ENCODE peak calls at places on chromosomes 1 and 21, in nine cellular contexts. M is mucosa of descending colon; D is skeletal muscle cell; W is NCI-H2081; V is left ventricle myocardium inferior; X is cardiac fibroblast; P is BE2C; J is posterior cingulate gyrus; Z is activated CD8-positive, alpha-beta T cell treated with anti-CD3 and anti-CD28 coated beads for 36 hours. A is an unnamed sample.

GRCh38 chr1:165216254-165216653 is 140.3 kb downstream of the LMX1A start:
- DNase-seq in J (no peak), V (no peak), D (no peak), Z (no peak), P (no peak), X (no peak), W (no peak), M (no peak), A (no peak)

GRCh38 chr1:101238041-101238515 is 1.3 kb downstream of the S1PR1 start:
- DNase-seq in P (no peak), Z (peak), W (no peak), J (no peak), D (no peak), V (no peak), M (peak), X (no peak), A (no peak)

GRCh38 chr1:24526940-24527542 is 24.4 kb downstream of the RCAN3 start:
- DNase-seq in W (peak), Z (peak), J (no peak), P (no peak), X (peak), V (no peak), D (no peak), M (no peak), A (peak)

GRCh38 chr1:12502300-12503109 is 115.5 kb downstream of the DHRS3 start:
- DNase-seq in M (no peak), Z (peak), D (no peak), V (no peak), W (no peak), J (no peak), X (no peak), P (no peak), A (no peak)

GRCh38 chr1:239814306-239814881 is 277.3 kb upstream of the FMN2 start:
- DNase-seq in X (peak), D (peak), P (peak), M (no peak), Z (peak), V (no peak), W (peak), J (no peak), A (peak)

GRCh38 chr1:101006553-101006952 is 19.0 kb downstream of the DPH5 start:
- DNase-seq in X (no peak), P (no peak), V (no peak), M (no peak), W (no peak), J (no peak), D (no peak), Z (no peak), A (no peak)

GRCh38 chr1:32447469-32448185 is 17.2 kb upstream of the ZBTB8B start:
- DNase-seq in M (no peak), V (no peak), X (peak), Z (no peak), D (peak), P (no peak), W (no peak), J (no peak), A (no peak)

GRCh38 chr21:26127918-26128317 is 42.7 kb downstream of the APP start:
- DNase-seq in W (no peak), M (no peak), P (no peak), D (no peak), X (peak), Z (no peak), J (no peak), V (no peak), A (peak)

GRCh38 chr1:21378705-21379494 is 61.0 kb upstream of the NBPF3 start:
- DNase-seq in M (no peak), Z (no peak), X (peak), W (peak), P (no peak), J (no peak), D (no peak), V (no peak), A (no peak)

GRCh38 chr1:202154148-202154765 is 6.1 kb downstream of the PTPN7 start:
- DNase-seq in W (no peak), D (no peak), V (no peak), P (no peak), M (no peak), J (no peak), Z (no peak), X (no peak), A (no peak)

GRCh38 chr1:89608627-89609338 is 24.1 kb upstream of the LRRC8C start:
- DNase-seq in M (peak), W (no peak), P (no peak), V (no peak), D (no peak), X (no peak), J (no peak), Z (peak), A (no peak)

GRCh38 chr1:220927442-220927841 is 48.2 kb downstream of the HLX start:
- DNase-seq in X (no peak), V (no peak), W (no peak), J (no peak), M (no peak), Z (no peak), P (no peak), D (no peak), A (no peak)

GRCh38 chr1:3186526-3186921 is 117.5 kb downstream of the PRDM16 start:
- DNase-seq in M (no peak), D (no peak), V (peak), J (no peak), W (no peak), X (peak), P (peak), Z (no peak), A (no peak)

GRCh38 chr1:179087665-179088064 is 5.8 kb downstream of the TOR3A start:
- DNase-seq in V (no peak), W (no peak), J (no peak), Z (no peak), M (no peak), D (no peak), P (peak), X (no peak), A (no peak)

GRCh38 chr1:32142446-32143301 is 34.8 kb downstream of the KPNA6 start:
- DNase-seq in P (no peak), V (peak), W (peak), X (peak), M (no peak), J (no peak), D (peak), Z (no peak), A (no peak)

GRCh38 chr1:226526801-226527595 is 21.6 kb upstream of the STUM start:
- DNase-seq in X (peak), W (no peak), D (no peak), M (no peak), J (no peak), Z (no peak), V (peak), P (peak), A (peak)

GRCh38 chr21:44757731-44758130 is 43.9 kb downstream of the UBE2G2 start:
- DNase-seq in J (no peak), W (no peak), M (no peak), V (no peak), X (no peak), P (no peak), D (no peak), Z (no peak), A (no peak)

GRCh38 chr1:9284061-9284460 is 8.6 kb upstream of the SPSB1 start:
- DNase-seq in J (no peak), V (no peak), X (no peak), Z (peak), W (no peak), D (no peak), P (no peak), M (peak), A (no peak)

GRCh38 chr1:222777977-222778376 is 36.9 kb upstream of the DISP1 start:
- DNase-seq in W (peak), V (no peak), D (peak), M (no peak), P (no peak), X (peak), J (no peak), Z (no peak), A (no peak)

GRCh38 chr1:69871412-69871811 is 303.7 kb downstream of the LRRC7 start:
- DNase-seq in P (no peak), X (no peak), D (no peak), V (no peak), J (no peak), Z (no peak), M (no peak), W (no peak), A (no peak)

GRCh38 chr1:109923131-109923945 is 12.7 kb downstream of the CSF1 start:
- DNase-seq in J (no peak), M (no peak), X (peak), P (peak), W (no peak), Z (peak), V (no peak), D (no peak), A (peak)

GRCh38 chr1:79716481-79716880 is 710.0 kb upstream of the ADGRL4 start:
- DNase-seq in J (no peak), W (no peak), X (peak), Z (no peak), D (peak), P (no peak), M (no peak), V (no peak), A (no peak)

GRCh38 chr1:154474802-154475201 is 27.2 kb upstream of the TDRD10 start:
- DNase-seq in Z (no peak), W (no peak), M (peak), X (peak), V (no peak), P (peak), J (peak), D (peak), A (peak)

GRCh38 chr21:18334066-18334465 is 69.5 kb downstream of the TMPRSS15 start:
- DNase-seq in Z (no peak), X (no peak), D (peak), M (no peak), V (no peak), P (peak), W (no peak), J (no peak), A (no peak)

GRCh38 chr1:7687411-7687810 is 83.7 kb upstream of the VAMP3 start:
- DNase-seq in D (no peak), J (no peak), X (no peak), P (no peak), W (no peak), V (no peak), M (peak), Z (no peak), A (no peak)

GRCh38 chr1:98126740-98127139 is 205.9 kb upstream of the DPYD start:
- DNase-seq in W (no peak), D (no peak), X (no peak), Z (no peak), P (no peak), J (no peak), M (no peak), V (no peak), A (no peak)

GRCh38 chr21:38993561-38993960 is 187.8 kb downstream of the ETS2 start:
- DNase-seq in J (no peak), D (peak), P (no peak), X (peak), Z (no peak), W (no peak), M (no peak), V (no peak), A (no peak)